ENCODE peak calls at places on chromosomes 1 and 21, in ten cellular contexts. One of them, this sample, is unnamed. For H3K27me3 and H3K4me1, the result is how much of the 10 kb centered on the place peaks cover.

GRCh38 chr1:156025873-156026272 is 5.1 kb upstream of the SSR2 start:
- DNase-seq in GM23338: peak
- DNase-seq in cardiac muscle cell: peak
- DNase-seq in transverse colon: peak
- DNase-seq in left ventricle myocardium inferior: no peak
- DNase-seq in neuronal stem cell: peak
- DNase-seq in stomach: peak
- DNase-seq in effector memory CD4-positive, alpha-beta T cell: no peak
- DNase-seq in H9: peak
- DNase-seq in left lung: peak
- DNase-seq in this sample: no peak

GRCh38 chr21:33543505-33544129 is 779 bp downstream of the SON start:
- DNase-seq in GM23338: no peak
- DNase-seq in stomach: peak
- DNase-seq in effector memory CD4-positive, alpha-beta T cell: no peak
- DNase-seq in H9: peak
- DNase-seq in transverse colon: peak
- DNase-seq in cardiac muscle cell: no peak
- DNase-seq in left lung: peak
- DNase-seq in left ventricle myocardium inferior: peak
- DNase-seq in neuronal stem cell: no peak
- DNase-seq in this sample: no peak

GRCh38 chr1:80498673-80499072 is 1302.1 kb upstream of the ADGRL2 start:
- DNase-seq in GM23338: no peak
- DNase-seq in H9: no peak
- DNase-seq in stomach: no peak
- DNase-seq in left lung: no peak
- DNase-seq in effector memory CD4-positive, alpha-beta T cell: no peak
- DNase-seq in transverse colon: no peak
- DNase-seq in neuronal stem cell: no peak
- DNase-seq in cardiac muscle cell: peak
- DNase-seq in left ventricle myocardium inferior: no peak
- DNase-seq in this sample: no peak

GRCh38 chr1:114094303-114094663 is 59.4 kb downstream of the SYT6 start:
- DNase-seq in stomach: no peak
- DNase-seq in cardiac muscle cell: peak
- DNase-seq in H9: no peak
- DNase-seq in left ventricle myocardium inferior: no peak
- DNase-seq in left lung: no peak
- DNase-seq in effector memory CD4-positive, alpha-beta T cell: no peak
- DNase-seq in transverse colon: no peak
- DNase-seq in GM23338: no peak
- DNase-seq in neuronal stem cell: no peak
- DNase-seq in this sample: no peak

GRCh38 chr1:208110296-208110695 is 133.9 kb downstream of the PLXNA2 start:
- DNase-seq in left ventricle myocardium inferior: no peak
- DNase-seq in cardiac muscle cell: no peak
- DNase-seq in stomach: no peak
- DNase-seq in left lung: no peak
- DNase-seq in GM23338: no peak
- DNase-seq in transverse colon: no peak
- DNase-seq in neuronal stem cell: no peak
- DNase-seq in effector memory CD4-positive, alpha-beta T cell: no peak
- DNase-seq in H9: no peak
- DNase-seq in this sample: no peak

GRCh38 chr1:84013708-84014107 is 14.8 kb upstream of the TTLL7 start:
- DNase-seq in neuronal stem cell: no peak
- DNase-seq in left ventricle myocardium inferior: no peak
- DNase-seq in GM23338: no peak
- DNase-seq in H9: no peak
- DNase-seq in stomach: no peak
- DNase-seq in transverse colon: no peak
- DNase-seq in left lung: no peak
- DNase-seq in effector memory CD4-positive, alpha-beta T cell: no peak
- DNase-seq in cardiac muscle cell: no peak
- DNase-seq in this sample: no peak

GRCh38 chr1:145782166-145783099 is 41.5 kb downstream of the RNF115 start:
- DNase-seq in left ventricle myocardium inferior: no peak
- DNase-seq in left lung: no peak
- DNase-seq in effector memory CD4-positive, alpha-beta T cell: no peak
- DNase-seq in stomach: no peak
- DNase-seq in neuronal stem cell: no peak
- DNase-seq in transverse colon: no peak
- DNase-seq in cardiac muscle cell: peak
- DNase-seq in GM23338: no peak
- DNase-seq in H9: no peak
- DNase-seq in this sample: no peak

GRCh38 chr1:177307771-177308170 is 137.0 kb downstream of the BRINP2 start:
- DNase-seq in cardiac muscle cell: no peak
- DNase-seq in GM23338: no peak
- DNase-seq in left lung: no peak
- DNase-seq in transverse colon: no peak
- DNase-seq in neuronal stem cell: no peak
- DNase-seq in effector memory CD4-positive, alpha-beta T cell: no peak
- DNase-seq in stomach: no peak
- DNase-seq in left ventricle myocardium inferior: no peak
- DNase-seq in H9: no peak
- DNase-seq in this sample: no peak

GRCh38 chr1:205632374-205633169 is 761 bp upstream of the ELK4 start:
- DNase-seq in GM23338: no peak
- DNase-seq in left lung: no peak
- DNase-seq in stomach: no peak
- DNase-seq in effector memory CD4-positive, alpha-beta T cell: no peak
- DNase-seq in H9: no peak
- DNase-seq in left ventricle myocardium inferior: no peak
- DNase-seq in cardiac muscle cell: no peak
- DNase-seq in neuronal stem cell: no peak
- DNase-seq in transverse colon: no peak
- DNase-seq in this sample: no peak

GRCh38 chr1:156366378-156366777 is 2.6 kb upstream of the RHBG start:
- DNase-seq in left ventricle myocardium inferior: no peak
- DNase-seq in GM23338: no peak
- DNase-seq in left lung: no peak
- DNase-seq in cardiac muscle cell: no peak
- DNase-seq in transverse colon: no peak
- DNase-seq in effector memory CD4-positive, alpha-beta T cell: no peak
- DNase-seq in H9: no peak
- DNase-seq in neuronal stem cell: no peak
- DNase-seq in stomach: no peak
- DNase-seq in this sample: no peak

DNA sequence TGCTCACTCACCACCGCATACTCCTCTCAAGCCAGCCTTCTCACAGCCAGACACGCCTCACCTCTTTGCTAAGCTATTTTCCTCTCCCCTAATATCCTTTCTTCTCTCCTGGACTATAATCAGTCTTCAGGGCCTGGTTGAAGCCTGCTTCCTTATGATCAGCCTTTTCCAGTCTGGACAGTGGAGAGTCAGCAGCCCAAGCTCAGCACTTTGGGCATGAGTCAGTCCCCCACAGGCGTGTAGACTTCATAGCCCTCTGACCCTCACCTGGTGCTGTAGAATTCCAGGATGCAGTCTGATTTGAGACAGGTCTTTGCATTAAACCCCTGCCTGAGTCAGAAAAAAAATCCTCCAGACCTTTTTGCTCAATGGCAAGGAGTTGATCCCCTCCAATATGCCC is 2.5 kb downstream of the HPCAL4 start:
- DNase-seq in cardiac muscle cell: no peak
- DNase-seq in GM23338: no peak
- DNase-seq in left ventricle myocardium inferior: no peak
- DNase-seq in transverse colon: no peak
- DNase-seq in H9: no peak
- DNase-seq in effector memory CD4-positive, alpha-beta T cell: no peak
- DNase-seq in left lung: no peak
- DNase-seq in neuronal stem cell: no peak
- DNase-seq in stomach: no peak
- DNase-seq in this sample: no peak
- H3K27me3 ChIP-seq in cardiac muscle cell: half or more
- H3K27me3 ChIP-seq in GM23338: half or more
- H3K27me3 ChIP-seq in left ventricle myocardium inferior: half or more
- H3K27me3 ChIP-seq in transverse colon: half or more
- H3K27me3 ChIP-seq in H9: half or more
- H3K27me3 ChIP-seq in effector memory CD4-positive, alpha-beta T cell: under half
- H3K27me3 ChIP-seq in left lung: half or more
- H3K27me3 ChIP-seq in neuronal stem cell: half or more
- H3K27me3 ChIP-seq in stomach: half or more
- H3K27me3 ChIP-seq in this sample: under half

GRCh38 chr21:45332981-45333582 is 45.4 kb upstream of the POFUT2 start:
- DNase-seq in H9: peak
- DNase-seq in GM23338: no peak
- DNase-seq in stomach: no peak
- DNase-seq in transverse colon: no peak
- DNase-seq in left ventricle myocardium inferior: peak
- DNase-seq in left lung: peak
- DNase-seq in neuronal stem cell: no peak
- DNase-seq in effector memory CD4-positive, alpha-beta T cell: no peak
- DNase-seq in cardiac muscle cell: no peak
- DNase-seq in this sample: no peak

GRCh38 chr21:45330075-45330781 is 42.5 kb upstream of the POFUT2 start:
- DNase-seq in GM23338: no peak
- DNase-seq in stomach: no peak
- DNase-seq in left ventricle myocardium inferior: peak
- DNase-seq in effector memory CD4-positive, alpha-beta T cell: no peak
- DNase-seq in left lung: peak
- DNase-seq in H9: peak
- DNase-seq in transverse colon: peak
- DNase-seq in cardiac muscle cell: peak
- DNase-seq in neuronal stem cell: no peak
- DNase-seq in this sample: no peak

GRCh38 chr21:45330851-45331261 is 43.2 kb upstream of the POFUT2 start:
- DNase-seq in GM23338: no peak
- DNase-seq in transverse colon: no peak
- DNase-seq in effector memory CD4-positive, alpha-beta T cell: no peak
- DNase-seq in cardiac muscle cell: no peak
- DNase-seq in H9: peak
- DNase-seq in left ventricle myocardium inferior: peak
- DNase-seq in left lung: peak
- DNase-seq in neuronal stem cell: no peak
- DNase-seq in stomach: no peak
- DNase-seq in this sample: no peak

GRCh38 chr21:45332415-45332814 is 44.7 kb upstream of the POFUT2 start:
- DNase-seq in left ventricle myocardium inferior: peak
- DNase-seq in GM23338: no peak
- DNase-seq in effector memory CD4-positive, alpha-beta T cell: no peak
- DNase-seq in H9: peak
- DNase-seq in neuronal stem cell: no peak
- DNase-seq in cardiac muscle cell: no peak
- DNase-seq in left lung: peak
- DNase-seq in transverse colon: no peak
- DNase-seq in stomach: no peak
- DNase-seq in this sample: no peak

DNA sequence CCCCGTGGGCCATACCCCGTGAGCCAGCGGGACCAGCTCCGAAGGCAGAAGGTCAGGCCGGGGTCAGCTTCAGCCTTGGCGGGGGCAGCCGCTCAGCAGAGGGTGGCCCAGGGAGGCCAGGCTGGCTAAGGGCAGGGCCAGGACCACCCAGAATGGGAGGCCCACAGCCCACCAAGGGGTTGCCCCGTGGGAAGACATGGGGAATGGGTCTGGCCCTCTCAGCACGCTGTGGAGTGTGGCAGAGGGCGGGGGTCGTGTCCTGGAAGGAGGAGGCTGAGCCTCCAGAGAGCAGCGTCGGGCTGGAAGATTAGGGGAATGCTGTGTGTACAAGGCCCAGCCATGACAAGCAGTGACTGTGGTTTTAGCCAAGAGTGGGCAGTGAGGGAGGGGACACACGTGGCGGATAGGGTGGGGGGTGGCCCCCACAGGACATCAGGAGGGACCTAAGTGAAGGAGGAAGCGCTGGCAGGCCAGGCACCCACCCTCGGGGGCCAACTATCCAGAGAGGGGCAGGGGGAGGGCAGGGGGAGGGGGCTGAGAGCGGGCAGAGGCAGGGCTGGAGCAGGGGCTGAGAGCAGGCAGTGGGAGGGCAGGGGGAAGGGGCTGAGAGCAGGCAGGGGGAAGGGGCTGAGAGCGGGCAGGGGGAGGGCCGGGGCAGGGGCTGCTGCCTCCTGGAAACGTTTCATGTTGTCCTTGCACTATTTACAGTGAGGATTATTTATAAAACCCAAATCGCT is 44.0 kb upstream of the POFUT2 start:
- DNase-seq in effector memory CD4-positive, alpha-beta T cell: no peak
- DNase-seq in left lung: peak
- DNase-seq in transverse colon: no peak
- DNase-seq in cardiac muscle cell: no peak
- DNase-seq in neuronal stem cell: no peak
- DNase-seq in stomach: no peak
- DNase-seq in left ventricle myocardium inferior: peak
- DNase-seq in GM23338: no peak
- DNase-seq in H9: peak
- DNase-seq in this sample: no peak
- H3K4me1 ChIP-seq in effector memory CD4-positive, alpha-beta T cell: under half
- H3K4me1 ChIP-seq in left lung: under half
- H3K4me1 ChIP-seq in transverse colon: under half
- H3K4me1 ChIP-seq in cardiac muscle cell: under half
- H3K4me1 ChIP-seq in neuronal stem cell: under half
- H3K4me1 ChIP-seq in stomach: under half
- H3K4me1 ChIP-seq in left ventricle myocardium inferior: under half
- H3K4me1 ChIP-seq in GM23338: under half
- H3K4me1 ChIP-seq in H9: under half
- H3K4me1 ChIP-seq in this sample: under half

DNA sequence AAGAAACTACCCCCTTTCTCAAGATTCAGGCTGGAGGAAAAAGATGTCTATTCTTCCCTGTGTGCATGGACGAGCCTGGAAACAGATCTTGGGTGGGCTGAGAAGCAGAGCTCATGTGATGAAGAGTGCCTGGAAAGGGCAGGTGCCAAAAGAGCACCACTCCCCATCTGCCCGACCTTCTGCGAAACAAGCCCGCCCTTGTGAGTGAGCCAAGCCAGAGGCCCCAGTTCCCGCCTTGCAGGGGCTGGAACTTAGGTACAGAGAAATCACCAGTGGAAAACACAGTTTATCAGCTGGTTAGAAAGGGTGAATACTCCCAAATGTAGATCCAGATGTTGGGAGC is 26.7 kb upstream of the A3GALT2 start:
- DNase-seq in stomach: no peak
- DNase-seq in left ventricle myocardium inferior: no peak
- DNase-seq in effector memory CD4-positive, alpha-beta T cell: no peak
- DNase-seq in transverse colon: peak
- DNase-seq in cardiac muscle cell: peak
- DNase-seq in neuronal stem cell: no peak
- DNase-seq in GM23338: no peak
- DNase-seq in H9: no peak
- DNase-seq in left lung: no peak
- DNase-seq in this sample: no peak
- H3K27me3 ChIP-seq in stomach: under half
- H3K27me3 ChIP-seq in left ventricle myocardium inferior: under half
- H3K27me3 ChIP-seq in effector memory CD4-positive, alpha-beta T cell: under half
- H3K27me3 ChIP-seq in transverse colon: under half
- H3K27me3 ChIP-seq in cardiac muscle cell: under half
- H3K27me3 ChIP-seq in neuronal stem cell: under half
- H3K27me3 ChIP-seq in GM23338: half or more
- H3K27me3 ChIP-seq in H9: under half
- H3K27me3 ChIP-seq in left lung: under half
- H3K27me3 ChIP-seq in this sample: under half

DNA sequence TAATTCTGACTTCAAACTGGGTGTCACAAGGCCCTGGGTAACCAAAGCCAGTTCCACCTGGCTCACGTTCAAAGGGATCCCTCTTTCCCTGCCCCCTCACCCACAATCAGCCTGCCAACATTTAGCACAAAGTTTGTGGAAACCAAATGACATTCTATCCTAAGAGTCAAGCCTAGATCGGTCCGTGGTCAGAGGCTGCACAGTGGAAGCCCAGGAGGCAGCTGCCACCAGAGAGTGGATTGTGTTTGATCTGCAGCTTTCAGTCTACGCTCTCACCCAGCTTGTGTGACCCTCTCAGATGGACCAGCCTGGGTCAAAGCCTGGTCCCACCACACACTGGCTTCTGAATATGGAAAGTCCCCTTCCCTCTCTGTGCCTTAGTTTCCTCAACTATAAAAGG is 10.2 kb downstream of the KIAA0040 start:
- DNase-seq in left lung: no peak
- DNase-seq in H9: no peak
- DNase-seq in cardiac muscle cell: no peak
- DNase-seq in effector memory CD4-positive, alpha-beta T cell: no peak
- DNase-seq in GM23338: no peak
- DNase-seq in neuronal stem cell: no peak
- DNase-seq in stomach: no peak
- DNase-seq in transverse colon: no peak
- DNase-seq in left ventricle myocardium inferior: no peak
- DNase-seq in this sample: no peak
- H3K4me1 ChIP-seq in left lung: under half
- H3K4me1 ChIP-seq in H9: under half
- H3K4me1 ChIP-seq in cardiac muscle cell: under half
- H3K4me1 ChIP-seq in effector memory CD4-positive, alpha-beta T cell: under half
- H3K4me1 ChIP-seq in GM23338: under half
- H3K4me1 ChIP-seq in neuronal stem cell: under half
- H3K4me1 ChIP-seq in stomach: half or more
- H3K4me1 ChIP-seq in transverse colon: under half
- H3K4me1 ChIP-seq in left ventricle myocardium inferior: half or more
- H3K4me1 ChIP-seq in this sample: half or more

This sample was measured in CD8-positive, alpha-beta memory T cell.